ENCODE peak calls at places on chromosome 11, in nine cellular contexts. J is stimulated activated CD8-positive, alpha-beta memory T cell treated with anti-CD3 and anti-CD28 coated beads, Interleukin-15, amount 100 ng/mL, for 1 hour; H is nephron progenitor cell; W is stimulated activated CD4-positive, alpha-beta T cell treated with anti-CD3 and anti-CD28 coated beads, Interleukin-15, amount 100 ng/mL, for 1 hour; U is NCI-H69; M is WTC11; N is EL; A is NCI-H774; E is right cardiac atrium. L is an unnamed sample.

GRCh38 chr11:34549271-34549670 is 35.7 kb upstream of the ELF5 start:
- DNase-seq in J (no peak), H (no peak), W (no peak), U (no peak), M (no peak), N (no peak), A (no peak), E (no peak), L (no peak)

GRCh38 chr11:45795379-45795778 is 9.6 kb upstream of the SLC35C1 start:
- DNase-seq in J (no peak), H (no peak), W (no peak), U (no peak), M (no peak), N (no peak), A (no peak), E (no peak), L (no peak)

GRCh38 chr11:44005076-44005800 is 42.5 kb upstream of the ACCSL start:
- DNase-seq in J (no peak), H (no peak), W (no peak), U (peak; percentile 93), M (no peak), N (no peak), A (no peak), E (no peak), L (no peak)

GRCh38 chr11:17563248-17563647 is 16.2 kb downstream of the OTOG start:
- DNase-seq in J (no peak), H (no peak), W (no peak), U (peak; percentile 18), M (peak; percentile 25), N (peak; percentile 22), A (no peak), E (no peak), L (no peak)

GRCh38 chr11:134476435-134477021 is 64.5 kb upstream of the B3GAT1 start:
- DNase-seq in J (no peak), H (peak; percentile 87), W (no peak), U (no peak), M (peak; percentile 77), N (no peak), A (no peak), E (no peak), L (no peak)

GRCh38 chr11:92552942-92553341 is 328.3 kb downstream of the FAT3 start:
- DNase-seq in J (no peak), H (no peak), W (no peak), U (peak; percentile 48), M (no peak), N (peak; percentile 13), A (no peak), E (no peak), L (no peak)

GRCh38 chr11:33633251-33634003 is 67.2 kb downstream of the C11orf91 start:
- DNase-seq in J (no peak), H (no peak), W (no peak), U (peak; percentile 98), M (no peak), N (peak; percentile 74), A (peak; percentile 77), E (no peak), L (no peak)

GRCh38 chr11:74570266-74571061 is 21.9 kb upstream of the POLD3 start:
- DNase-seq in J (no peak), H (peak; percentile 46), W (no peak), U (peak; percentile 75), M (peak; percentile 53), N (peak; percentile 49), A (peak; percentile 29), E (peak; percentile 64), L (no peak)

GRCh38 chr11:2779499-2779980 is 79.7 kb upstream of the KCNQ1OT1 start:
- DNase-seq in J (no peak), H (no peak), W (no peak), U (no peak), M (no peak), N (no peak), A (no peak), E (no peak), L (no peak)

GRCh38 chr11:30433831-30434230 is 110.9 kb downstream of the ARL14EP start:
- DNase-seq in J (no peak), H (no peak), W (no peak), U (no peak), M (no peak), N (no peak), A (no peak), E (peak; percentile 22), L (no peak)

GRCh38 chr11:10091314-10092045 is 202.5 kb downstream of the SBF2 start:
- DNase-seq in J (no peak), H (no peak), W (no peak), U (peak; percentile 32), M (no peak), N (no peak), A (no peak), E (no peak), L (no peak)

GRCh38 chr11:2783536-2784082 is 83.8 kb upstream of the KCNQ1OT1 start:
- DNase-seq in J (no peak), H (no peak), W (no peak), U (no peak), M (no peak), N (no peak), A (no peak), E (no peak), L (no peak)